ENCODE peak calls at places on chromosome 11, in nine cellular contexts. M is prostate gland; C is cardiac muscle cell; X is OCI-LY7; B is CD8-positive, alpha-beta T cell; F is psoas muscle; S is fibroblast of lung; H is right lobe of liver; A is mammary epithelial cell. I is an unnamed sample. For H3K4me1, the result is how much of the 10 kb centered on the place peaks cover.

GRCh38 chr11:70225629-70226582 is 22.8 kb downstream of the FADD start:
- DNase-seq in M (no peak), C (no peak), X (no peak), B (no peak), F (peak), S (no peak), H (peak), A (no peak), I (peak)

GRCh38 chr11:66956689-66957290 is 1.4 kb downstream of the PC start:
- DNase-seq in M (no peak), C (peak), X (peak), B (no peak), F (no peak), S (peak), H (peak), A (peak), I (no peak)

GRCh38 chr11:20156876-20157613 is 3.2 kb downstream of the DBX1 start:
- DNase-seq in M (no peak), C (no peak), X (no peak), B (peak), F (peak), S (no peak), H (no peak), A (no peak), I (no peak)

GRCh38 chr11:133778161-133778560 is 67.2 kb downstream of the SPATA19 start:
- DNase-seq in M (no peak), C (no peak), X (no peak), B (no peak), F (no peak), S (no peak), H (no peak), A (no peak), I (no peak)

GRCh38 chr11:103170865-103171264 is 61.6 kb downstream of the DYNC2H1 start:
- DNase-seq in M (no peak), C (no peak), X (no peak), B (no peak), F (no peak), S (peak), H (no peak), A (no peak), I (no peak)

GRCh38 chr11:107859459-107860239 is 1.1 kb upstream of the SLC35F2 start:
- DNase-seq in M (peak), C (no peak), X (peak), B (peak), F (peak), S (no peak), H (peak), A (peak), I (peak)

GRCh38 chr11:43681543-43681942 is 1.0 kb downstream of the HSD17B12 start:
- DNase-seq in M (no peak), C (peak), X (no peak), B (no peak), F (no peak), S (peak), H (no peak), A (no peak), I (no peak)

GRCh38 chr11:6405837-6406236 is 13.1 kb downstream of the APBB1 start:
- DNase-seq in M (no peak), C (no peak), X (no peak), B (no peak), F (no peak), S (no peak), H (no peak), A (no peak), I (no peak)

GRCh38 chr11:110691961-110692360 is 20.3 kb downstream of the ARHGAP20 start:
- DNase-seq in M (no peak), C (no peak), X (no peak), B (no peak), F (no peak), S (no peak), H (no peak), A (no peak), I (no peak)

GRCh38 chr11:13011366-13012036 is 2.4 kb downstream of the RASSF10 start:
- DNase-seq in M (no peak), C (no peak), X (no peak), B (no peak), F (no peak), S (no peak), H (no peak), A (peak), I (no peak)

GRCh38 chr11:74550991-74551753 is 41.2 kb upstream of the POLD3 start:
- DNase-seq in M (no peak), C (no peak), X (no peak), B (no peak), F (no peak), S (no peak), H (no peak), A (no peak), I (no peak)

GRCh38 chr11:42034821-42035220 is 575.4 kb upstream of the LRRC4C start:
- DNase-seq in M (no peak), C (no peak), X (no peak), B (no peak), F (no peak), S (peak), H (no peak), A (no peak), I (no peak)

GRCh38 chr11:67312187-67313021 is 9.1 kb downstream of the SSH3 start:
- DNase-seq in M (peak), C (no peak), X (no peak), B (peak), F (no peak), S (no peak), H (no peak), A (peak), I (no peak)

GRCh38 chr11:118916842-118917388 is 8.8 kb downstream of the BCL9L start:
- DNase-seq in M (peak), C (peak), X (no peak), B (peak), F (peak), S (peak), H (no peak), A (peak), I (peak)

GRCh38 chr11:123103326-123103980 is 41.5 kb upstream of the HSPA8 start:
- DNase-seq in M (no peak), C (peak), X (peak), B (peak), F (peak), S (peak), H (no peak), A (peak), I (peak)

GRCh38 chr11:90349741-90350140 is 126.9 kb upstream of the CHORDC1 start:
- DNase-seq in M (no peak), C (no peak), X (no peak), B (no peak), F (no peak), S (no peak), H (no peak), A (no peak), I (no peak)

GRCh38 chr11:110529043-110529442 is 99.3 kb downstream of the FDX1 start:
- DNase-seq in M (no peak), C (no peak), X (peak), B (no peak), F (no peak), S (no peak), H (no peak), A (no peak), I (no peak)

GRCh38 chr11:120358729-120359128 is 22.5 kb downstream of the ARHGEF12 start:
- DNase-seq in M (no peak), C (no peak), X (no peak), B (no peak), F (no peak), S (no peak), H (no peak), A (no peak), I (no peak)
- TF ChIP-seq CTCF in M (no peak), C (no peak), X (no peak), B (no peak), F (no peak), S (no peak), H (no peak), A (no peak), I (no peak)

DNA sequence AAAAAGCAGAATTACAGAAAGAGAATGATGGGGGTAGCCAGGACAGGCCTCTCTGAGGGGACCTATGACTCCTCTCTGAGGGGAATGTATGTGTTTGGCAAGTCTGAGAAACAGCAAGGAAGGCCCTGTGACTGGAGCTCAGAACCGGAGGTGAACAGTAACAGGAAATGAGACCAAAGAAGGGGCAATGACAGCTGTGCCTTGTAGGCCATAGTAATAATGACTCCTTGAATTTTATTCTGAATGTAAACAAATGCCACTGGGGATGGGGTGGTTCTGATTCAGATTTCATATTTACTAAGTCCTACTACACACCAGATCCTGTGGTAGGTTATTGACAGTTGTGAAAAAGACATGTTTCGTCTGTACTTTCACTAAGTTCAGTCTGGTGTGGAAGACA is 52.8 kb upstream of the APOA1 start:
- DNase-seq in M (no peak), C (no peak), X (peak), B (no peak), F (no peak), S (no peak), H (no peak), A (no peak), I (no peak)
- H3K27ac ChIP-seq in M (no peak), C (no peak), X (no peak), B (no peak), F (no peak), S (no peak), H (no peak), A (no peak), I (no peak)

GRCh38 chr11:68322031-68322388 is 9.6 kb downstream of the LRP5 start:
- DNase-seq in M (no peak), C (no peak), X (no peak), B (no peak), F (no peak), S (no peak), H (no peak), A (no peak), I (no peak)

GRCh38 chr11:68325894-68326220 is 13.5 kb downstream of the LRP5 start:
- DNase-seq in M (no peak), C (no peak), X (no peak), B (no peak), F (no peak), S (no peak), H (no peak), A (no peak), I (no peak)

GRCh38 chr11:68325183-68325893 is 12.9 kb downstream of the LRP5 start:
- DNase-seq in M (no peak), C (no peak), X (no peak), B (no peak), F (no peak), S (no peak), H (no peak), A (no peak), I (no peak)

GRCh38 chr11:68324695-68325094 is 12.3 kb downstream of the LRP5 start:
- DNase-seq in M (no peak), C (no peak), X (no peak), B (no peak), F (no peak), S (no peak), H (no peak), A (no peak), I (no peak)

GRCh38 chr11:68324241-68324640 is 11.8 kb downstream of the LRP5 start:
- DNase-seq in M (no peak), C (no peak), X (no peak), B (no peak), F (no peak), S (no peak), H (no peak), A (no peak), I (no peak)
- H3K4me1 ChIP-seq in M (under half), C (under half), X (under half), B (under half), F (under half), S (under half), H (under half), A (under half), I (under half)

GRCh38 chr11:120060512-120060911 is 77.4 kb downstream of the TRIM29 start:
- DNase-seq in M (no peak), C (no peak), X (no peak), B (no peak), F (no peak), S (no peak), H (no peak), A (no peak), I (no peak)

GRCh38 chr11:120062561-120062930 is 75.4 kb downstream of the TRIM29 start:
- DNase-seq in M (no peak), C (no peak), X (no peak), B (no peak), F (no peak), S (no peak), H (no peak), A (no peak), I (no peak)

GRCh38 chr11:120061036-120061760 is 76.7 kb downstream of the TRIM29 start:
- DNase-seq in M (no peak), C (no peak), X (no peak), B (no peak), F (no peak), S (peak), H (no peak), A (peak), I (no peak)

GRCh38 chr11:120063686-120064340 is 74.1 kb downstream of the TRIM29 start:
- DNase-seq in M (no peak), C (no peak), X (no peak), B (no peak), F (no peak), S (no peak), H (no peak), A (no peak), I (peak)

DNA sequence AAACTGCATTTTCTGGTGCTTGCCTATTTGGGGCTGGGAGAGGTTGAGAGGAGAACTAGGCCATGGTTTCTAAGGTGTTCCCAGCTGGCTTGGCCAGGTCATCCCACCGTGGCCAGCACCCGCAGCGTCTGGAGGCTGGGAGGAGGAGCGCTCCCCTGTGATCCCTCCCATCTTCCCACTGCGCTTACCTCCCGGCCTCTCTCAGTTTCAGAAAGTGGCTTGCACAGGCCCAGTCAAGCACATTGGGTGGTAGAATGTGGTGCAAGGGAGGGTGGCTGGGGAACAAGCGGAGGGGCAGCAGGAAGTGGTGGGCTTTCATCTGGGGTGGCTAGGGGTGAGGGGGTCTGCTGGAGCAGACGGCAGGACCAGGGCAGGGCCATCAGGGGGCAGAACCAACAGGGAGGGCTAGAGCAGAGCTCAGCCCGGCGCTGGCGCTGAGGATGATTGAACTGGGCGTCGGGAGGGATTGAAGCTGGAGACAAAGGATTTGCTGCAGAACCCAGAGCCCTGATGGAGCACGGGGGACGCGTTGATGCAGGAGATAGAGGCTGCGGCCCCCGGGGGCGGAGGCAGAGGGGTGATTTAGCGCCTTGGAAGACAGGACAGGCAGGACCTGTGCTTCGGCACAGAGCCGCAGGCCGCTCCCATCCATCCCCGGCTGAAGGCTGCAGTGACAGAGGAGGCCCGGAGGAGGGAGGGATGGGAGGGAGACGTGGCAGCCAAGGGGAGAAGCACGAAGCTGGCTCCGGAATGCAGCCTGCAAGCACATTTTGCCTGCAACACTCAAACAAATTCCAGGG is 76.0 kb downstream of the TRIM29 start:
- DNase-seq in M (peak), C (peak), X (no peak), B (no peak), F (no peak), S (peak), H (no peak), A (no peak), I (no peak)
- TF ChIP-seq CTCF in M (no peak), C (no peak), X (no peak), B (no peak), F (no peak), S (no peak), H (no peak), A (no peak), I (no peak)

GRCh38 chr11:10828407-10828806 is 19.7 kb upstream of the EIF4G2 start:
- DNase-seq in M (no peak), C (no peak), X (no peak), B (no peak), F (no peak), S (no peak), H (no peak), A (no peak), I (no peak)

GRCh38 chr11:10829139-10829538 is 20.4 kb upstream of the EIF4G2 start:
- DNase-seq in M (no peak), C (no peak), X (no peak), B (no peak), F (no peak), S (no peak), H (no peak), A (no peak), I (no peak)

GRCh38 chr11:10824888-10825287 is 16.2 kb upstream of the EIF4G2 start:
- DNase-seq in M (no peak), C (no peak), X (peak), B (no peak), F (no peak), S (no peak), H (no peak), A (no peak), I (no peak)

GRCh38 chr11:10818594-10818993 is 9.9 kb upstream of the EIF4G2 start:
- DNase-seq in M (no peak), C (no peak), X (no peak), B (no peak), F (no peak), S (peak), H (no peak), A (peak), I (no peak)

GRCh38 chr11:10823152-10823579 is 14.4 kb upstream of the EIF4G2 start:
- DNase-seq in M (no peak), C (no peak), X (no peak), B (no peak), F (no peak), S (no peak), H (no peak), A (no peak), I (no peak)
- H3K27ac ChIP-seq in M (peak), C (no peak), X (no peak), B (no peak), F (no peak), S (no peak), H (no peak), A (no peak), I (no peak)

GRCh38 chr11:16790484-16791240 is 52.2 kb downstream of the C11orf58 start:
- DNase-seq in M (no peak), C (no peak), X (no peak), B (no peak), F (no peak), S (no peak), H (no peak), A (no peak), I (no peak)
- H3K4me1 ChIP-seq in M (under half), C (under half), X (under half), B (under half), F (under half), S (under half), H (under half), A (half or more), I (under half)

GRCh38 chr11:132300283-132300682 is 929.9 kb downstream of the NTM start:
- DNase-seq in M (no peak), C (peak), X (no peak), B (no peak), F (no peak), S (no peak), H (no peak), A (no peak), I (no peak)
- TF ChIP-seq CTCF in M (no peak), C (peak), X (peak), B (no peak), F (no peak), S (peak), H (no peak), A (peak), I (no peak)

DNA sequence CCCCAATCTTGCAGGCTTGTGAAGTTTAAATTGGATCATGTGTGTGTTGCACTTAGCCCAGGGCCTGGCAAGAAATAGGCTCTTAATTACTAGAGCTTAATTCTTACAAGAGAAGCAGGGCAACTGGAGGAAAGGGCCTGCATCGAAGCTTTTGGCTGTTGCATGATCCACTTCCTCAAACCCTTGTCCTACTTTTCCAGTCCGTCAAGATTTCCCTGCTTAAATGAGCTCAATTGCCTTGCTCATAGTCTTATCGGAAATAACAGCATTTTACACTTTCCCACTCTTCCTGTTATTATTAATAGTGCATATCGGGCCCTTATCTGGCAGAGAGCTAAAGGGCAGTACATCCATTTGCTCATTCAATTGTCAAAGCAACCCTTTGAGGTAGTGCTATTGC is 18.1 kb downstream of the DTX4 start:
- DNase-seq in M (no peak), C (no peak), X (no peak), B (no peak), F (no peak), S (no peak), H (no peak), A (no peak), I (no peak)
- H3K27ac ChIP-seq in M (no peak), C (no peak), X (no peak), B (no peak), F (no peak), S (no peak), H (no peak), A (no peak), I (no peak)

I was measured in adrenal gland.